ENCODE peak calls at places on chromosomes 4 and X, in six cellular contexts. S, W, K, B, Q and N are unnamed samples.

GRCh38 chrX:123859409-123859827 is 435 bp upstream of the XIAP start:
- DNase-seq in S (no peak), K (no peak), W (no peak), B (peak), Q (peak), N (peak)

GRCh38 chrX:126658447-126658846 is 105.8 kb upstream of the DCAF12L1 start:
- DNase-seq in K (no peak), B (no peak), Q (no peak), S (no peak), W (no peak), N (no peak)

GRCh38 chrX:1815456-1816175 is 200.8 kb downstream of the ASMT start:
- DNase-seq in Q (no peak), K (no peak), B (no peak), S (no peak), W (no peak), N (no peak)

GRCh38 chr4:76641758-76642157 is 206.7 kb downstream of the SHROOM3 start:
- DNase-seq in S (no peak), W (no peak), B (no peak), K (no peak), Q (no peak), N (no peak)

GRCh38 chrX:47209508-47210238 is 8.8 kb upstream of the CDK16 start:
- DNase-seq in W (no peak), Q (no peak), K (peak), S (no peak), B (no peak), N (no peak)

GRCh38 chr4:83011779-83012630 is 1.4 kb upstream of the LIN54 start:
- DNase-seq in Q (peak), K (peak), S (no peak), B (peak), W (peak), N (peak)

GRCh38 chr4:38894340-38894982 is 26.9 kb downstream of the FAM114A1 start:
- DNase-seq in Q (no peak), B (no peak), K (no peak), S (no peak), W (no peak), N (no peak)

GRCh38 chrX:130103605-130104004 is 6.7 kb downstream of the ELF4 start:
- DNase-seq in K (no peak), W (no peak), S (no peak), Q (no peak), B (no peak), N (no peak)

GRCh38 chrX:19912-20571 is 261.1 kb upstream of the PLCXD1 start:
- DNase-seq in S (peak), W (no peak), K (no peak), B (no peak), Q (peak), N (no peak)

GRCh38 chrX:1354036-1355019 is 17.7 kb downstream of the IL3RA start:
- DNase-seq in K (no peak), W (no peak), Q (no peak), S (no peak), B (no peak), N (no peak)

GRCh38 chrX:40166582-40166981 is 68.8 kb upstream of the BCOR start:
- DNase-seq in W (no peak), K (no peak), Q (no peak), B (peak), S (no peak), N (no peak)

GRCh38 chr4:57110635-57111546 is 706 bp upstream of the IGFBP7 start:
- DNase-seq in K (no peak), W (peak), Q (peak), B (peak), S (no peak), N (no peak)

GRCh38 chr4:142406051-142406549 is 440.0 kb downstream of the INPP4B start:
- DNase-seq in K (no peak), W (no peak), S (no peak), Q (no peak), B (no peak), N (no peak)

GRCh38 chr4:90845777-90846176 is 718.6 kb downstream of the CCSER1 start:
- DNase-seq in B (no peak), K (no peak), S (no peak), Q (no peak), W (no peak), N (no peak)

GRCh38 chr4:67746797-67747495 is 7.2 kb downstream of the GNRHR start:
- DNase-seq in S (peak), B (no peak), K (no peak), Q (no peak), W (no peak), N (no peak)

GRCh38 chr4:76090241-76090691 is 15.8 kb downstream of the ART3 start:
- DNase-seq in K (no peak), Q (no peak), B (no peak), W (peak), S (peak), N (no peak)

GRCh38 chr4:7857238-7857701 is 82.4 kb downstream of the AFAP1 start:
- DNase-seq in Q (no peak), W (no peak), S (no peak), B (no peak), K (no peak), N (no peak)

GRCh38 chrX:136065044-136065671 is 79.9 kb downstream of the SLC9A6 start:
- DNase-seq in W (no peak), K (no peak), S (peak), Q (no peak), B (no peak), N (no peak)

GRCh38 chrX:139026406-139027200 is 315.1 kb upstream of the FGF13 start:
- DNase-seq in S (no peak), K (no peak), B (no peak), W (no peak), Q (no peak), N (no peak)

GRCh38 chr4:4344915-4345527 is 41.9 kb upstream of the NSG1 start:
- DNase-seq in S (no peak), W (no peak), Q (peak), K (no peak), B (no peak), N (no peak)

GRCh38 chrX:153925739-153926593 is at the start of gene ARHGAP4:
- DNase-seq in B (no peak), K (no peak), W (no peak), S (no peak), Q (no peak), N (no peak)

GRCh38 chr4:81724925-81725329 is 253.2 kb upstream of the RASGEF1B start:
- DNase-seq in B (no peak), W (peak), Q (peak), S (peak), K (peak), N (no peak)

GRCh38 chrX:124085063-124085462 is 123.6 kb downstream of the STAG2 start:
- DNase-seq in W (no peak), B (no peak), S (no peak), Q (no peak), K (no peak), N (no peak)

GRCh38 chr4:53924333-53925049 is 139.9 kb downstream of the CHIC2 start:
- DNase-seq in Q (no peak), W (no peak), K (no peak), S (no peak), B (no peak), N (no peak)

GRCh38 chr4:113878718-113879117 is 100.7 kb downstream of the ARSJ start:
- DNase-seq in Q (no peak), B (no peak), S (peak), K (no peak), W (no peak), N (no peak)

GRCh38 chr4:112765317-112765989 is 128.5 kb downstream of the LARP7 start:
- DNase-seq in K (no peak), B (no peak), S (peak), W (no peak), Q (no peak), N (no peak)

GRCh38 chr4:184196730-184197355 is 20.8 kb downstream of the ENPP6 start:
- DNase-seq in Q (no peak), W (no peak), B (no peak), S (no peak), K (no peak), N (no peak)

GRCh38 chr4:156109943-156110925 is 156.6 kb upstream of the CTSO start:
- DNase-seq in S (no peak), K (no peak), W (peak), Q (no peak), B (peak), N (no peak)

GRCh38 chrX:43121637-43122036 is 343.7 kb upstream of the PPP1R2C start:
- DNase-seq in K (no peak), B (no peak), W (no peak), S (no peak), Q (no peak), N (no peak)

GRCh38 chr4:177182728-177183127 is 126.9 kb upstream of the NEIL3 start:
- DNase-seq in W (no peak), K (no peak), S (no peak), Q (no peak), B (no peak), N (no peak)

GRCh38 chr4:159273841-159274240 is 171.0 kb downstream of the RAPGEF2 start:
- DNase-seq in S (no peak), K (no peak), B (no peak), Q (no peak), W (no peak), N (no peak)

GRCh38 chrX:102720237-102721168 is at the start of gene GPRASP3:
- DNase-seq in Q (peak), W (peak), B (peak), K (peak), S (no peak), N (no peak)
- TF ChIP-seq POLR2A in Q (no peak), W (no peak), B (no peak), K (no peak), S (no peak), N (no peak)

GRCh38 chr4:17817027-17817426 is 6.2 kb downstream of the NCAPG start:
- DNase-seq in Q (no peak), K (no peak), B (no peak), W (no peak), S (peak), N (no peak)
- TF ChIP-seq POLR2A in Q (no peak), K (no peak), B (no peak), W (no peak), S (no peak), N (no peak)

GRCh38 chr4:87220094-87220831 is at the start of gene KLHL8:
- DNase-seq in B (peak), Q (peak), S (peak), W (peak), K (peak), N (peak)
- TF ChIP-seq POLR2A in B (peak), Q (peak), S (peak), W (no peak), K (peak), N (peak)

DNA sequence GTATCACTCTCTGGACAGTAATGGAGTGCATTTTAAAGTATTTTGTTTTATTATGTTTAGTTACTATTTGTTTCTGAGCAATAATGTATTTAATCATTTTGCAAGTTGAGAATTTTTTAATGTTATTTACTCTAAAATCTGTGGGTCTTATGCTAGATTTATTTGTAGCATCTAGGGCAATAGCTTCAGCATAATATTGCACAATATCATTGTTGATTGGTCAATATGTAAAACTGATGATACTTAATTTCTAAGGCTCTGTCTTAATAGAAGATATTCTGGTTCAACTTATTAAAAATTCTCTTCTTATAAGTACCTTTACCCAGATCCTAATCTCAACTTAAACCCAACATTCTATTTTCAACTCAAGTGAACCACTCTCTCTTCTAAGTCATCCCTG is 11.5 kb downstream of the SFRP2 start:
- DNase-seq in Q (no peak), B (no peak), K (no peak), W (no peak), S (no peak), N (no peak)
- TF ChIP-seq POLR2A in Q (no peak), B (no peak), K (no peak), W (no peak), S (no peak), N (no peak)

GRCh38 chr4:145482209-145483021 is 762 bp downstream of the SMAD1 start:
- DNase-seq in S (peak), B (peak), W (peak), K (peak), Q (peak), N (peak)

GRCh38 chr4:145484240-145484846 is 2.7 kb downstream of the SMAD1 start:
- DNase-seq in B (no peak), Q (no peak), S (no peak), K (no peak), W (no peak), N (no peak)

GRCh38 chr4:145480257-145480656 is 1.4 kb upstream of the SMAD1 start:
- DNase-seq in Q (no peak), S (no peak), B (no peak), K (no peak), W (no peak), N (no peak)

GRCh38 chr4:145481942-145482208 is 222 bp downstream of the SMAD1 start:
- DNase-seq in W (no peak), Q (no peak), K (no peak), S (no peak), B (no peak), N (no peak)

DNA sequence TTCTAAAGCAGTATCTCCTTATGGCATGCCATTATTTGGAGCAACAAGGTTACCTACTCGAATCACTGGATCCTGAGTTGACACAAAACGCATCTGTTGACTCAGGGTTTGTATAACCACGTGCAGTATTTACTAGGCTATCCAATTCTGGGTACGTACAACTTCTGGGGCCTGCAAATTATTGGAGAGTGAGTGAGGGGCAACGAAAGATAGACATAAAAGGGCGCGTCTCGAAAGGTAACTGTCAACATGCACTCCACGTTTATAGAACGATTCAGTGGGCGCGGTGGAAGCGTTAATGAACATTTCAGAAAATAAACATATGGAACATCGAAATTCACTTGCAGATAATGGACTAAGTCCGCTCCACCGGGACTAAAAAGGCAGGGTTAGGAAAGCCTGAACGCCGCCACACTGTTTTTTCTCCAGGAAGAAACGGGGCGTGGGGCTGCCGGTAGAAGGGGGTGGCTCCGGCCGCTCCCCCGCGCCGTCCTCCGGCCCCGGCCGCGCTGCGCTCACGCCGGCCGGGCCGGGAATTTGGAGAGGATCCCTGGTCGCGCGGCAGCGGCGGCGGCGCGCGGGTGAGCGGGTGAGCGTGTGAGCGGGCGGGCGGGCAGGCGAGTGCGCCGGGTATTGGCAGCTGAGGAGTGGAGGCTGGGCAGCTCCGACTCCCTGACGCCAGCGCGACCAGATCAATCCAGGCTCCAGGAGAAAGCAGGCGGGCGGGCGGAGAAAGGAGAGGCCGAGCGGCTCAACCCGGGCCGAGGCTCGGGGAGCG is at the start of gene SMAD1:
- DNase-seq in S (peak), W (peak), Q (peak), K (peak), B (peak), N (peak)
- TF ChIP-seq POLR2A in S (peak), W (peak), Q (peak), K (peak), B (peak), N (peak)

GRCh38 chr4:121693450-121693849 is 3.3 kb downstream of the ANXA5 start:
- DNase-seq in K (no peak), W (no peak), S (no peak), Q (no peak), B (no peak), N (no peak)

GRCh38 chr4:121696641-121697461 is at the start of gene ANXA5:
- DNase-seq in Q (peak), K (peak), S (peak), W (peak), B (peak), N (peak)

GRCh38 chr4:121697626-121698025 is 846 bp upstream of the ANXA5 start:
- DNase-seq in W (no peak), Q (no peak), K (no peak), S (no peak), B (no peak), N (no peak)

GRCh38 chr4:121698119-121698732 is 1.4 kb upstream of the ANXA5 start:
- DNase-seq in S (no peak), W (peak), K (no peak), B (peak), Q (no peak), N (no peak)

DNA sequence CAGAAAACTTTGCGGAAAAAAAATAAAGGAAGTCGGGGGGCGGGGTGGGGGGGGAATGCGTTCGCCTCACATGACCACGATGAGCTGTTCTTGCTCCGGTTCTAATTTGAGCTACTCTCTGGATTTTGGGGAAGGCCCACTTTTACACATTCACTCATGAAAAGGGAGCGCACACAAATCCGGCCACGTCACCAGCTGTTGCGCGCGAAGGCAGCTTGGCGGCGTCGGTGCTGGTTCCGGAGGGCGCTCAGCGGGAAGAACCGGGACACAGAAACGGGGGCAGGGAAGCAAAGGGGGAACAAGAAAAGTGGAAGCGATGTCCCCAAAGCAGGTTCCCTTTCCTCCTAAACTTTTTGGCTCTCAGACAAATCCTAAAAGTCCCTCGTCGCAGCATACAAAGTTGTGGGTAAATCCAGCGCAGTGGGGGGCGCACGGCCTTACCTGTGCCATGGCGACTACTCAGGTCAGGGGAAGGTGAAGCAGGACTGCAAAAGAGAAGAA is 590 bp downstream of the ANXA5 start:
- DNase-seq in B (peak), K (peak), Q (peak), W (peak), S (peak), N (no peak)
- TF ChIP-seq POLR2A in B (peak), K (no peak), Q (no peak), W (no peak), S (no peak), N (no peak)

DNA sequence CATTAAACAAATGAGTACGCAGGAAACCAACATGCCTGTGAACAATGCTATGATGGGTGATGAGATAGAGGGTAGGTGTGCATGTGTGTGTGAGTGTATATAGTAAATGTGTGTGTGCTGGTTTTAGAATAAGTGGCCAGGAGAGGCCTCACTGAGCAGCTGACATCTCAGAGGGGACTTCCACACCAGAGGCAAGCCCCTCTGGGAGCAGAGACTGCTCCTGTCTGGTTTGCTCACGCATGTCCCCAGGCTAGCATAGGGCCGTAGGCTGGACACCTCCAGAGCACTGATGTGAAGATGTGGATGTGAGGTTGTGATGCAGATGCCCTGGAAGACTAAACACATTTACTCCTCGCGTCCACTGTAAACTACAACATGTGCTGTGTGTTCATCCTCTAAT is 104.5 kb downstream of the DRD5 start:
- DNase-seq in B (no peak), Q (no peak), W (no peak), S (no peak), K (no peak), N (no peak)
- TF ChIP-seq POLR2A in B (no peak), Q (no peak), W (no peak), S (no peak), K (no peak), N (no peak)

GRCh38 chr4:1578301-1578781 is 105.8 kb downstream of the FAM53A start:
- DNase-seq in K (peak), B (peak), W (no peak), S (no peak), Q (no peak), N (no peak)

GRCh38 chr4:1579834-1580686 is 104.1 kb downstream of the FAM53A start:
- DNase-seq in K (peak), W (peak), S (peak), Q (peak), B (peak), N (peak)

GRCh38 chr4:1577818-1578217 is 106.3 kb downstream of the FAM53A start:
- DNase-seq in B (no peak), Q (no peak), K (peak), S (no peak), W (no peak), N (no peak)

GRCh38 chr4:1576961-1577814 is 106.9 kb downstream of the FAM53A start:
- DNase-seq in W (no peak), B (no peak), K (peak), S (no peak), Q (no peak), N (no peak)

GRCh38 chr4:1578968-1579833 is 104.9 kb downstream of the FAM53A start:
- DNase-seq in B (peak), K (peak), Q (peak), W (peak), S (no peak), N (peak)
- TF ChIP-seq POLR2A in B (peak), K (peak), Q (peak), W (no peak), S (no peak), N (peak)

GRCh38 chrX:54530358-54530900 is 410 bp downstream of the GNL3L start:
- DNase-seq in W (peak), Q (no peak), K (no peak), S (no peak), B (no peak), N (no peak)

GRCh38 chrX:54529166-54529558 is 857 bp upstream of the GNL3L start:
- DNase-seq in B (no peak), Q (no peak), W (no peak), S (no peak), K (no peak), N (no peak)

GRCh38 chrX:54534271-54534670 is 4.3 kb downstream of the GNL3L start:
- DNase-seq in B (no peak), W (no peak), K (no peak), S (no peak), Q (no peak), N (no peak)

GRCh38 chrX:54529559-54530357 is at the start of gene GNL3L:
- DNase-seq in S (peak), Q (peak), K (peak), B (peak), W (peak), N (peak)
- TF ChIP-seq POLR2A in S (peak), Q (peak), K (peak), B (peak), W (no peak), N (no peak)

GRCh38 chr4:117796677-117797076 is 237.6 kb upstream of the NDST3 start:
- DNase-seq in B (no peak), W (no peak), S (no peak), K (no peak), Q (no peak), N (no peak)
- TF ChIP-seq POLR2A in B (no peak), W (no peak), S (no peak), K (no peak), Q (no peak), N (no peak)